ENCODE peak calls at places on chromosome 13, in nine cellular contexts. O, P, J, L, W, X, Z, S and G are unnamed samples.
A peak's percentile ranks its signal among the peaks of the same experiment; 100 is the strongest.

GRCh38 chr13:40058757-40059236 is 403.3 kb downstream of the COG6 start:
- DNase-seq in J (no peak), W (no peak), Z (no peak), S (peak; percentile 20), O (no peak), L (no peak), X (no peak), P (no peak), G (peak; percentile 69)

GRCh38 chr13:33494596-33495214 is 209.2 kb upstream of the STARD13 start:
- DNase-seq in L (no peak), J (no peak), X (no peak), W (peak; percentile 95), S (peak; percentile 89), P (no peak), Z (no peak), O (no peak), G (peak; percentile 80)

GRCh38 chr13:112255550-112256120 is 120.5 kb upstream of the SPACA7 start:
- DNase-seq in P (no peak), Z (no peak), L (no peak), X (no peak), O (peak; percentile 6), S (no peak), J (no peak), W (no peak), G (no peak)

GRCh38 chr13:32125221-32125621 is 93.6 kb downstream of the FRY start:
- DNase-seq in W (no peak), J (no peak), S (no peak), O (no peak), L (no peak), X (no peak), P (no peak), Z (no peak), G (peak; percentile 95)

GRCh38 chr13:84076280-84076679 is 194.0 kb upstream of the SLITRK1 start:
- DNase-seq in W (no peak), L (no peak), P (no peak), Z (no peak), X (no peak), J (no peak), S (no peak), O (no peak), G (no peak)

GRCh38 chr13:27962982-27963381 is 6.1 kb downstream of the CDX2 start:
- DNase-seq in Z (no peak), P (no peak), J (no peak), L (no peak), X (no peak), W (no peak), S (no peak), O (no peak), G (no peak)

GRCh38 chr13:98293103-98293502 is 116.0 kb upstream of the RNF113B start:
- DNase-seq in O (no peak), J (no peak), P (no peak), X (no peak), W (no peak), L (no peak), Z (no peak), S (no peak), G (no peak)

GRCh38 chr13:105603283-105603682 is 932.2 kb downstream of the EFNB2 start:
- DNase-seq in W (no peak), X (no peak), J (no peak), O (no peak), L (no peak), P (no peak), Z (no peak), S (no peak), G (peak; percentile 17)

GRCh38 chr13:60164490-60164889 is 762 bp upstream of the DIAPH3 start:
- DNase-seq in X (no peak), P (no peak), J (peak; percentile 19), L (no peak), S (peak; percentile 20), Z (no peak), O (no peak), W (no peak), G (no peak)

GRCh38 chr13:46778879-46779278 is 18.1 kb downstream of the ESD start:
- DNase-seq in J (no peak), S (no peak), X (no peak), Z (no peak), P (no peak), W (no peak), L (no peak), O (no peak), G (no peak)

GRCh38 chr13:31236211-31236786 is 36.5 kb downstream of the B3GLCT start:
- DNase-seq in J (peak; percentile 67), S (peak; percentile 58), W (peak; percentile 42), P (no peak), Z (peak; percentile 16), L (peak; percentile 28), X (no peak), O (peak; percentile 28), G (peak; percentile 53)

GRCh38 chr13:24648271-24648670 is 31.9 kb upstream of the ATP12A start:
- DNase-seq in X (no peak), O (no peak), W (no peak), L (no peak), S (no peak), J (no peak), Z (no peak), P (no peak), G (no peak)

GRCh38 chr13:99269627-99270252 is 11.6 kb upstream of the GPR18 start:
- DNase-seq in X (no peak), L (peak; percentile 37), P (no peak), J (peak; percentile 34), W (peak; percentile 47), O (peak; percentile 26), Z (no peak), S (peak; percentile 55), G (peak; percentile 54)

GRCh38 chr13:19658192-19658591 is 24.7 kb downstream of the MPHOSPH8 start:
- DNase-seq in Z (peak; percentile 25), W (no peak), L (no peak), P (no peak), S (no peak), X (no peak), J (no peak), O (no peak), G (no peak)

GRCh38 chr13:37409756-37410155 is 188.8 kb downstream of the POSTN start:
- DNase-seq in S (peak; percentile 67), J (no peak), P (no peak), W (no peak), O (no peak), Z (no peak), X (no peak), L (no peak), G (no peak)

GRCh38 chr13:41352935-41353801 is 42.1 kb downstream of the NAA16 start:
- DNase-seq in J (peak; percentile 37), W (peak; percentile 81), O (peak; percentile 65), X (peak; percentile 15), S (peak; percentile 80), P (no peak), L (peak; percentile 62), Z (no peak), G (peak; percentile 58)

DNA sequence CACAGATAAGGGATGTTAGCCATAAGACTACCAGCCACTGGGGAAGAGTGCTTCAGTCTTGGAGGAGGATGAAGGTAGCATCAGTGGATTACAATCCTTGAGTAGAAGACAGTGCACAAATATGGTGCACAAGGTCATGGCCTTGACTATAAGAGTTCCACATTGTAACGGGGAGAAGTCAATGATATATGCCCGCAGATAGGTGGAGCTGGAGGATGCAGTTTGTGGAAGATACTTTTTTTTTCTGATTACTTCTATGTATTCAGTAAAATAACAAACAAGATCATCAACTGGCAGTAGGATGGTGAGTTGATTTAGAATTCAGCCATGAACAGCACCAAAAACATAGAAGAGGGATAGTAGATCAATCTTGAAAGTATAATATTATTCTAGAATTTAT is 926.8 kb upstream of the MIR17HG start:
- DNase-seq in L (no peak), S (no peak), P (no peak), O (no peak), W (no peak), X (no peak), Z (no peak), J (no peak), G (no peak)
- TF ChIP-seq CTCF in L (no peak), S (peak; percentile 25), P (no peak), O (no peak), W (peak; percentile 36), X (no peak), Z (no peak), J (no peak), G (no peak)

GRCh38 chr13:54449922-54450321 is 1421.3 kb downstream of the OLFM4 start:
- DNase-seq in O (no peak), S (peak; percentile 2), X (no peak), J (no peak), P (no peak), Z (no peak), L (no peak), W (no peak), G (peak; percentile 1)
- TF ChIP-seq CTCF in O (peak; percentile 12), S (no peak), X (no peak), J (peak; percentile 52), P (no peak), Z (no peak), L (no peak), W (no peak), G (peak; percentile 25)

DNA sequence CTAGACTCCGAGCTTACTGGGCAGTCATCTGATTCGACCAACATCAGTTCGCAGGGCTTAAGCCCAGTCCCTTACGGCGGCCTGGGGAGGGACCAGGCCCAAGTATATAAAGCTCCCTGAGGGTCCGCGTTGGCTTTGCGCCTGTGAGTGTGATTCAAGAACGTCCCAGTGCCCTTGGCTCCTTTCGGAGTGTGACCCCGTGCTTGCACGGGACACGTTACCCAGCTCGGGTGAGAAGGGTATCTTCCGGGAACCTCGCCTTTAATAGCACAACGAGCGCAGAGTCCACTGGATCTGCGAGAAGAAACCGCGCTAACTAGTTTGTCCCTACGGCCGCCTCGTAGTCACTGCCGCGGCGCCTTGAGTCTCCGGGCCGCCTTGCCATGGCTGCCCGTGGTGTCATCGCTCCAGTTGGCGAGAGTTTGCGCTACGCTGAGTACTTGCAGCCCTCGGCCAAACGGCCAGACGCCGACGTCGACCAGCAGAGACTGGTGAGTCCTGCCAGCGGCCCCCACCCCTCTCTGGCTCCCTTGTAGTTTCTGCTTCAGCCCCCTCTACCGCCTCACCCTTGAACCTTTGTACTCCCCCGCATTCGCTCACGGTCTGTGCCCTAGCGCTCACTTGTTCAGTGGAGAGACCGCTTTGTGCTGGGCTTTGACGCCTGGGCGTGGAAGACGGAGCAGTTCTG is at the start of gene DNAJC15:
- DNase-seq in S (peak; percentile 87), J (peak; percentile 70), W (peak; percentile 87), X (peak; percentile 75), O (peak; percentile 73), L (peak; percentile 80), P (peak; percentile 70), Z (peak; percentile 73), G (peak; percentile 65)
- TF ChIP-seq CTCF in S (no peak), J (no peak), W (peak; percentile 13), X (no peak), O (peak; percentile 1), L (peak; percentile 10), P (peak; percentile 6), Z (no peak), G (no peak)

DNA sequence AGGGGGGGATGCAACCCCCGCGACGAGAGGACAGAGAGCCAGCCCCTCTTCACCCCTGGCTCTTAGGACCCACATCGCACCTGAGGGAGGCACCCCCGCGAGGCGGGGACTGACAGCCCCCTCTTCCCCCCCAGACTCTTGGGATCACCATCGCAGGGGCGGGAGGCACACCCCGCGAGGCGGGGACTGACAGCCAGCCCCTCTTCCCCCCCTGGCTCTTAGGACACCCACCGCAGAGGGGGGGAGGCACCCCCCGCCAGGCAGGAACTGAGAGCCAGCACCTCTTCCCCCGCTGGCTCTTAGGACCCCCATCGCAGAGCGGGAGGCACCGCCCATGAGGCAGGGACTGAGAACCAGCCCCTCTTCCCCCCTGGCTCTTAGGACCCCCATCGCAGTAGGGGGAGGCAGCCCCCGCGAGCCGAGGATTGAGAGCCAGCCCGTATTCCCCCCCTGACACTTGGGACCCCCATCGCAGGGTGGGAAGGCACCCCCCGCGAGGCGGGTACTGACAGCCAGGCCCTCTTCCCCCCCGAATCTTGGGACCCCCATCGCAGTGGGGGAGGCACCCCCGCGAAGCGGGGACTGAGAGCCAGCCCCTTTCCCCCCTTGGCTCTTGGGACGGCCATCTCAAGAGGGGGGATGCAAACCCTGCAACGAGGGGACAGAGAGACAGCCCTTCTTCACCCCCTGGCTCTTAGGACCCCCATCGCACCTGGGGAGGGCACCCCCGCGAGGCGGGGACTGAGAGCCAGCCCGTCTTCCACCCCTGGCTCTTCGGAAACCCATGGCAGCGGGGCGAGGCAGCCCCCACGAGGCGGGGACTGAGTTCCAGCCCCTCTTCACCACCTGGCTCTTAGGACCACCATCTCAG is 2425.1 kb upstream of the PCDH20 start:
- DNase-seq in X (no peak), S (no peak), Z (no peak), W (no peak), P (no peak), O (no peak), L (no peak), J (no peak), G (no peak)
- TF ChIP-seq CTCF in X (no peak), S (no peak), Z (no peak), W (no peak), P (no peak), O (no peak), L (no peak), J (no peak), G (no peak)